ENCODE peak calls at places on chromosomes 7 and 10, in five cellular contexts. Y, X, O, K and U are unnamed samples.
A peak's percentile ranks its signal among the peaks of the same experiment; 100 is the strongest.

GRCh38 chr7:116180302-116180701 is 30.0 kb upstream of the TES start:
- DNase-seq in X (peak; percentile 31), O (no peak), Y (no peak), K (no peak), U (no peak)

GRCh38 chr7:103077318-103077717 is 2.4 kb downstream of the ARMC10 start:
- DNase-seq in O (no peak), Y (no peak), X (no peak), K (no peak), U (no peak)

GRCh38 chr7:7103343-7104313 is 78.7 kb upstream of the C1GALT1 start:
- DNase-seq in Y (no peak), K (no peak), O (no peak), X (peak; percentile 61), U (no peak)

GRCh38 chr10:506451-507354 is 182.8 kb downstream of the DIP2C start:
- DNase-seq in Y (peak; percentile 7), K (no peak), X (no peak), O (peak; percentile 28), U (no peak)

GRCh38 chr10:131678171-131678570 is 222.6 kb upstream of the PPP2R2D start:
- DNase-seq in X (no peak), K (no peak), Y (no peak), O (no peak), U (no peak)

GRCh38 chr10:103605359-103606156 is 112.1 kb downstream of the NEURL1 start:
- DNase-seq in X (peak; percentile 33), O (peak; percentile 61), K (no peak), Y (peak; percentile 49), U (no peak)

GRCh38 chr7:134378562-134378961 is 61.8 kb upstream of the SLC35B4 start:
- DNase-seq in Y (no peak), O (no peak), K (no peak), X (no peak), U (no peak)

GRCh38 chr7:130875265-130875741 is 141.3 kb upstream of the KLF14 start:
- DNase-seq in O (peak; percentile 63), K (no peak), Y (peak; percentile 63), X (peak; percentile 54), U (no peak)

GRCh38 chr7:40299097-40299496 is 164.3 kb downstream of the SUGCT start:
- DNase-seq in O (no peak), X (no peak), Y (no peak), K (no peak), U (no peak)

GRCh38 chr10:77821551-77821950 is 105.0 kb downstream of the DLG5 start:
- DNase-seq in K (no peak), O (no peak), Y (no peak), X (no peak), U (no peak)

GRCh38 chr7:98569606-98570337 is 47.3 kb upstream of the NPTX2 start:
- DNase-seq in O (peak; percentile 34), X (no peak), K (no peak), Y (peak; percentile 87), U (peak; percentile 62)

DNA sequence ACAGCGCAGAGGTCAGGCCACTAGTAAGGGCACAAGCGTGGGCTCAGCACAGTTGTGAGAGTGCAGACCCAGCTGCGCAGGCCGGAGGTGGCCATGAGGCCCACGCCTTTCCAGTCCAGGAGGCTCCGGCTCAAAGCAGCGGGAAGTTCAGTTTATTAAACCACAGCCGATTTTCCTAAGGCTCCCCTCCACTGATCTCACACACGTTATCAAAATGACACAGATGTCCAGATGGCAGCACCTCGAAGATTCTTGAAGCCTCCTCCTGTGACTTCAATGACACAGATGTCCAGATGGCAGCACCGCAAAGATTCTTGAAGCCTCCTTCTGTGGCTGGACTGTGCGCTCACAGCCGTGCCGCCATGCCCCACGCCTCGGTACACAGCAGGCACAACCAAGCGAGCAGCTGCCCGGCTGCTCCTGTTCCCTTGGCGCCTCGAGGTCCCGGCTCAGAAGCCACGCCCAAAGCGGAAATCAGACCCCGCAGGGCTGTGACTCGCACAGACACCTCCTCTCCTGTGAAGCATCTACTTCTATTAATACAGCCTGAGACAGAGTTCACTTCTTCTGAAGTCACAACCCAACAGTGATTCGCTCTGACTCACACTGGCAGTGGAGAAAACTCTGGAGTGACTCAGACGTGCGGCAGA is 122.7 kb downstream of the MAD1L1 start:
- DNase-seq in O (no peak), X (peak; percentile 70), Y (peak; percentile 71), K (no peak), U (no peak)
- TF ChIP-seq POLR2A in O (no peak), X (no peak), Y (no peak), K (no peak), U (no peak)

GRCh38 chr7:80255656-80256055 is 121.0 kb downstream of the GNAI1 start:
- DNase-seq in Y (no peak), O (no peak), X (no peak), K (no peak), U (no peak)
- TF ChIP-seq CTCF in Y (no peak), O (no peak), X (no peak), K (no peak), U (no peak)

GRCh38 chr10:100729877-100730738 is 15.3 kb upstream of the PAX2 start:
- DNase-seq in X (no peak), O (no peak), K (no peak), Y (no peak), U (no peak)

GRCh38 chr10:100730739-100731602 is 14.4 kb upstream of the PAX2 start:
- DNase-seq in Y (peak; percentile 41), K (no peak), X (peak; percentile 5), O (no peak), U (no peak)

GRCh38 chr10:100734295-100735086 is 10.9 kb upstream of the PAX2 start:
- DNase-seq in O (no peak), K (no peak), Y (no peak), X (no peak), U (no peak)

GRCh38 chr10:100733319-100733718 is 12.1 kb upstream of the PAX2 start:
- DNase-seq in Y (no peak), K (no peak), O (no peak), X (no peak), U (no peak)

GRCh38 chr10:100731603-100732596 is 13.5 kb upstream of the PAX2 start:
- DNase-seq in X (no peak), O (no peak), K (no peak), Y (no peak), U (no peak)
- H3K4me3 ChIP-seq in X (no peak overlapping the region), O (no peak overlapping the region), K (no peak overlapping the region), Y (no peak overlapping the region), U (no peak overlapping the region)

GRCh38 chr10:120735773-120736371 is 115.3 kb upstream of the WDR11 start:
- DNase-seq in X (peak; percentile 5), O (no peak), Y (no peak), K (no peak), U (no peak)

GRCh38 chr10:120735315-120735714 is 115.8 kb upstream of the WDR11 start:
- DNase-seq in X (no peak), Y (no peak), O (no peak), K (no peak), U (no peak)

GRCh38 chr10:120738658-120739057 is 112.5 kb upstream of the WDR11 start:
- DNase-seq in Y (no peak), X (no peak), O (no peak), K (no peak), U (no peak)

GRCh38 chr10:120734476-120735078 is 116.6 kb upstream of the WDR11 start:
- DNase-seq in X (no peak), K (no peak), Y (no peak), O (no peak), U (no peak)

GRCh38 chr10:120736377-120736776 is 114.8 kb upstream of the WDR11 start:
- DNase-seq in Y (no peak), X (no peak), K (no peak), O (no peak), U (no peak)
- TF ChIP-seq POLR2A in Y (no peak), X (no peak), K (no peak), O (no peak), U (no peak)

GRCh38 chr7:128034830-128035229 is 3.6 kb upstream of the LRRC4 start:
- DNase-seq in Y (no peak), X (no peak), O (no peak), K (no peak), U (no peak)

GRCh38 chr7:128035712-128036111 is 4.5 kb upstream of the LRRC4 start:
- DNase-seq in O (no peak), X (peak; percentile 21), K (no peak), Y (no peak), U (no peak)

GRCh38 chr7:128037880-128038619 is 6.8 kb upstream of the LRRC4 start:
- DNase-seq in O (no peak), X (no peak), Y (no peak), K (no peak), U (no peak)

GRCh38 chr7:128036226-128036940 is 5.1 kb upstream of the LRRC4 start:
- DNase-seq in Y (no peak), O (no peak), K (no peak), X (no peak), U (no peak)

GRCh38 chr7:128037081-128037480 is 5.8 kb upstream of the LRRC4 start:
- DNase-seq in X (no peak), O (no peak), K (no peak), Y (no peak), U (no peak)
- TF ChIP-seq CTCF in X (no peak), O (no peak), K (no peak), Y (no peak), U (no peak)

DNA sequence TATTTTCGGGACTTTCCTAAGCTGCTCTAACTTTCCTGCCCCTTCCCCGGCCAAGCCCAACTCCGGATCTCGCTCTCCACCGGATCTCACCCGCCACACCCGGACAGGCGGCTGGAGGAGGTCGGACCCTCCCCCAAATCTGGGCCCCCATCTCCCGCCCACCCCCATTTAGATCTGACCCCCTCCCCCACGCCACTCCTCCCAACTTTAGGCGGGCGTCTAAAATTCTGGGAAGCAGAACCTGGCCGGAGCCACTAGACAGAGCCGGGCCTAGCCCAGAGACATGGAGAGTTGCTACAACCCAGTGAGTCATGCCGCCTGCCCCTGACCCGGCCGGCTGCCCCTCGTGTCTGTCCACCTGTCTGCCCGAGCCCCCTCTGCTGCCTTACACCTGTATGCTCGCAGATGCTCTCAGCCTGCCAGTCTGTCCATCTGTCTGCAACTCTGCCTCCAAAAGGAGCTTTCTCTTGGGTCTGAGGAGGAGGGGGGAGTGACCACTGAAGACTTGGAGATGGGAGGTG is at the start of gene NFKB2:
- DNase-seq in Y (peak; percentile 91), X (no peak), O (no peak), K (no peak), U (no peak)
- H3K4me3 ChIP-seq in Y (peak within 1 kb of the TSS; percentile 40), X (peak within 1 kb of the TSS; percentile 79), O (peak within 1 kb of the TSS; percentile 75), K (peak within 1 kb of the TSS; percentile 63), U (peak within 1 kb of the TSS; percentile 63)